ENCODE peak calls at places on chromosome 21, in eight cellular contexts. H is fibroblast of lung; I is fibroblast of the conjunctiva; E is prostate gland; M is effector memory CD8-positive, alpha-beta T cell; L is GF-D8; P is NCI-H2081; J is pons. R is an unnamed sample.

GRCh38 chr21:15437873-15438272 is 291.9 kb upstream of the USP25 start:
- DNase-seq in P (no peak), H (peak; percentile 92), L (no peak), M (no peak), I (no peak), J (no peak), E (no peak), R (no peak)

GRCh38 chr21:18840239-18840638 is 436.7 kb upstream of the TMPRSS15 start:
- DNase-seq in I (no peak), L (no peak), P (peak; percentile 2), H (no peak), E (no peak), J (no peak), M (no peak), R (no peak)

GRCh38 chr21:32087452-32087851 is 191.4 kb downstream of the MIS18A start:
- DNase-seq in I (no peak), L (no peak), J (no peak), P (no peak), M (no peak), E (no peak), H (no peak), R (no peak)

GRCh38 chr21:31922881-31923280 is 50.1 kb downstream of the HUNK start:
- DNase-seq in J (no peak), L (no peak), E (no peak), I (no peak), H (no peak), P (no peak), M (no peak), R (no peak)

GRCh38 chr21:45029298-45029967 is 44.9 kb upstream of the ADARB1 start:
- DNase-seq in I (no peak), P (no peak), E (no peak), L (no peak), M (no peak), J (no peak), H (no peak), R (peak; percentile 37)

GRCh38 chr21:41254090-41254700 is 62.4 kb upstream of the FAM3B start:
- DNase-seq in M (no peak), P (no peak), I (no peak), E (no peak), H (peak; percentile 62), J (no peak), L (no peak), R (no peak)

GRCh38 chr21:41803316-41803715 is 36.5 kb upstream of the RIPK4 start:
- DNase-seq in J (no peak), E (no peak), L (no peak), H (no peak), I (no peak), M (no peak), P (no peak), R (no peak)

GRCh38 chr21:42750737-42751530 is 97.5 kb downstream of the PDE9A start:
- DNase-seq in M (no peak), L (no peak), E (no peak), H (no peak), J (no peak), I (no peak), P (no peak), R (no peak)

GRCh38 chr21:45327458-45328197 is 39.9 kb upstream of the POFUT2 start:
- DNase-seq in J (no peak), L (no peak), E (no peak), P (no peak), H (no peak), I (no peak), M (no peak), R (no peak)

GRCh38 chr21:44295646-44296045 is 4.2 kb upstream of the PFKL start:
- DNase-seq in H (no peak), L (no peak), J (no peak), E (no peak), M (no peak), I (no peak), P (no peak), R (no peak)

GRCh38 chr21:36756527-36756926 is 57.6 kb downstream of the SIM2 start:
- DNase-seq in J (peak; percentile 91), P (no peak), L (no peak), I (no peak), H (peak; percentile 61), E (no peak), M (no peak), R (peak; percentile 23)

GRCh38 chr21:45309069-45309521 is 21.4 kb upstream of the POFUT2 start:
- DNase-seq in E (no peak), H (peak; percentile 45), M (peak; percentile 46), L (peak; percentile 59), I (no peak), P (no peak), J (no peak), R (no peak)

GRCh38 chr21:14685568-14685967 is 139.5 kb upstream of the SAMSN1 start:
- DNase-seq in J (peak; percentile 62), E (no peak), P (no peak), H (no peak), M (no peak), I (no peak), L (peak; percentile 71), R (no peak)

GRCh38 chr21:35086357-35086756 is 37.3 kb upstream of the RUNX1 start:
- DNase-seq in J (no peak), L (no peak), E (no peak), I (no peak), H (peak; percentile 65), M (no peak), P (no peak), R (no peak)

GRCh38 chr21:38909109-38909508 is 103.4 kb downstream of the ETS2 start:
- DNase-seq in E (no peak), L (no peak), H (no peak), J (no peak), P (no peak), I (no peak), M (no peak), R (no peak)

GRCh38 chr21:37914211-37914900 is 1.9 kb downstream of the KCNJ6 start:
- DNase-seq in I (no peak), E (no peak), H (peak; percentile 19), P (no peak), J (no peak), L (no peak), M (no peak), R (no peak)

GRCh38 chr21:36773111-36773510 is 74.2 kb downstream of the SIM2 start:
- DNase-seq in P (peak; percentile 15), E (peak; percentile 87), H (peak; percentile 90), I (peak; percentile 49), M (no peak), J (peak; percentile 38), L (no peak), R (peak; percentile 83)

GRCh38 chr21:37548521-37548981 is 182.0 kb downstream of the DYRK1A start:
- DNase-seq in P (no peak), L (no peak), E (no peak), J (no peak), M (no peak), H (no peak), I (no peak), R (no peak)

GRCh38 chr21:38628426-38628825 is 130.1 kb upstream of the ERG start:
- DNase-seq in I (no peak), P (no peak), H (no peak), J (no peak), E (no peak), L (no peak), M (no peak), R (no peak)

GRCh38 chr21:31265293-31265692 is 78.8 kb downstream of the TIAM1 start:
- DNase-seq in E (no peak), J (peak; percentile 14), H (peak; percentile 10), P (no peak), I (no peak), M (no peak), L (no peak), R (no peak)

GRCh38 chr21:46482225-46482845 is 23.6 kb downstream of the DIP2A start:
- DNase-seq in H (no peak), I (no peak), L (no peak), E (no peak), J (no peak), M (no peak), P (peak; percentile 44), R (no peak)

GRCh38 chr21:41536076-41536826 is 28.3 kb upstream of the TMPRSS2 start:
- DNase-seq in M (no peak), L (no peak), P (no peak), J (no peak), I (no peak), E (peak; percentile 85), H (no peak), R (no peak)

GRCh38 chr21:32807717-32808380 is 36.3 kb upstream of the PAXBP1 start:
- DNase-seq in E (no peak), H (peak; percentile 83), L (no peak), I (peak; percentile 44), J (no peak), P (no peak), M (no peak), R (peak; percentile 80)

GRCh38 chr21:37907076-37907475 is 9.2 kb downstream of the KCNJ6 start:
- DNase-seq in M (no peak), L (no peak), P (no peak), E (no peak), I (no peak), H (no peak), J (no peak), R (no peak)

GRCh38 chr21:45443595-45444181 is 38.7 kb downstream of the COL18A1 start:
- DNase-seq in P (no peak), L (peak; percentile 8), E (no peak), I (no peak), H (no peak), M (no peak), J (peak; percentile 67), R (no peak)